ENCODE peak calls at places on chromosome 22, in seven cellular contexts. B is IMR-90; J is aorta; C is OCI-LY7; U is A549; Q is CD8-positive, alpha-beta memory T cell; T is body of pancreas. D is an unnamed sample. For H3K4me1, the result is how much of the 10 kb centered on the place peaks cover.

GRCh38 chr22:45322873-45323525 is 13.3 kb downstream of the FAM118A start:
- DNase-seq in B (no peak), J (no peak), C (no peak), U (no peak), Q (no peak), T (no peak), D (no peak)

GRCh38 chr22:21866821-21867527 is 471 bp downstream of the MAPK1 start:
- DNase-seq in B (no peak), J (peak), C (peak), U (peak), Q (peak), T (peak), D (no peak)

GRCh38 chr22:29359469-29359868 is 28.9 kb downstream of the AP1B1 start:
- DNase-seq in B (peak), J (no peak), C (peak), U (peak), Q (no peak), T (peak), D (no peak)

GRCh38 chr22:36405671-36406070 is 17.9 kb upstream of the MYH9 start:
- DNase-seq in B (no peak), J (no peak), C (peak), U (no peak), Q (peak), T (no peak), D (peak)

GRCh38 chr22:44578516-44579230 is 80.6 kb upstream of the RTL6 start:
- DNase-seq in B (no peak), J (peak), C (no peak), U (no peak), Q (no peak), T (no peak), D (no peak)

GRCh38 chr22:37154925-37155712 is 5.4 kb upstream of the IL2RB start:
- DNase-seq in B (no peak), J (no peak), C (no peak), U (no peak), Q (no peak), T (no peak), D (no peak)

GRCh38 chr22:37981282-37982011 is 2.9 kb downstream of the SOX10 start:
- DNase-seq in B (no peak), J (no peak), C (no peak), U (no peak), Q (no peak), T (no peak), D (no peak)

GRCh38 chr22:38141574-38141973 is 31.1 kb upstream of the BAIAP2L2 start:
- DNase-seq in B (no peak), J (peak), C (no peak), U (no peak), Q (no peak), T (no peak), D (no peak)

GRCh38 chr22:23045461-23045860 is 24.9 kb upstream of the GNAZ start:
- DNase-seq in B (no peak), J (no peak), C (no peak), U (no peak), Q (no peak), T (no peak), D (no peak)

GRCh38 chr22:27815826-27816530 is 14.4 kb upstream of the MN1 start:
- DNase-seq in B (no peak), J (no peak), C (no peak), U (no peak), Q (no peak), T (no peak), D (no peak)

GRCh38 chr22:41687901-41688364 is 734 bp downstream of the SNU13 start:
- DNase-seq in B (peak), J (no peak), C (peak), U (peak), Q (peak), T (peak), D (no peak)

GRCh38 chr22:32617271-32617670 is 142.7 kb downstream of the FBXO7 start:
- DNase-seq in B (peak), J (no peak), C (no peak), U (no peak), Q (no peak), T (no peak), D (no peak)

GRCh38 chr22:40006641-40007040 is 11.9 kb downstream of the FAM83F start:
- DNase-seq in B (no peak), J (peak), C (no peak), U (no peak), Q (no peak), T (no peak), D (no peak)

GRCh38 chr22:48192920-48193319 is 1430.5 kb downstream of the TBC1D22A start:
- DNase-seq in B (no peak), J (no peak), C (peak), U (no peak), Q (no peak), T (no peak), D (no peak)

GRCh38 chr22:32518848-32519247 is 44.2 kb downstream of the FBXO7 start:
- DNase-seq in B (no peak), J (no peak), C (peak), U (peak), Q (no peak), T (no peak), D (peak)

DNA sequence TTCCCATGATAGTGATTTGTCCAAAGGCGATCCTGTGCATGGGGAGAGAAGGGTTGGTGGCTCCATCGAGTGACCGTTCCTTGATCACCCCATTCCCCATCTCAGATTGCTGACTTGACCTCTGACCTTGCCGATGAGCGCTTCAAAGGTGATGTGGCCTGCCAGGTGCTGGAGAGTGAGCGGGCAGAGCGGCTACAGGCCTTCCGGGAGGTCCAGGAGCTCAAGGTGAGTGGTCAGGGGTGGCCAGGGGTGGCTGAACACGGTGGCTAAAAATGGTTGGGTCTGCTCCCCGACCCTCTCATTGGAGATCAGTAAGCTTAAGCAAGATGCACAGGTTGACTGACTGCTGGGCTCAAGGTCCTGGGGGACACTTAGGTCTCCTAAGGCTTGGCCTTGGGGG is 148.7 kb downstream of the MYO18B start:
- DNase-seq in B (no peak), J (no peak), C (no peak), U (no peak), Q (no peak), T (no peak), D (no peak)
- H3K4me1 ChIP-seq in B (under half), J (under half), C (under half), U (under half), Q (under half), T (under half), D (under half)

DNA sequence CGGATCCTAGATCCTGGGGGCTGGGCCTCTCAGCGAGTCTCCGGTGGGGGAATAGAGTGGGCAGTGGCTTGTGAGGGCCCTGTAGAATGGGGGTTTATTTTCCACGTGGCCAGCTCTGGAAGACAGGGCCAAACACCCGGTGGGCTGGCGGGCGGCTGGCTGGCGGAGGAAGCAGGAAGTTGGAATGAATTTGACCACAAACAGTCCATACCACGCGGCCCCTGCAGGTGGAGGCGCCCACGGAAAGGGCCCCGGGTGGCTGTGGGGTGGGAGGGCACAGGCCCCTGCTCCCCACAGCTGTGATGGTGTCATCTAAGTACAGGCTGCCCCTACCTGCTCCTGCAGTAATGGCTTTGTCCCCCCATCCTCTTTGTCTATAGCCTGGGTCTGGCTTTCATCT is 15.1 kb downstream of the MCAT start:
- DNase-seq in B (no peak), J (no peak), C (peak), U (no peak), Q (no peak), T (no peak), D (no peak)
- H3K27ac ChIP-seq in B (no peak), J (no peak), C (peak), U (no peak), Q (no peak), T (no peak), D (no peak)

GRCh38 chr22:50186789-50187523 is 1.2 kb downstream of the TRABD start:
- DNase-seq in B (peak), J (no peak), C (peak), U (no peak), Q (peak), T (peak), D (peak)
- H3K4me1 ChIP-seq in B (under half), J (under half), C (half or more), U (under half), Q (under half), T (half or more), D (half or more)

DNA sequence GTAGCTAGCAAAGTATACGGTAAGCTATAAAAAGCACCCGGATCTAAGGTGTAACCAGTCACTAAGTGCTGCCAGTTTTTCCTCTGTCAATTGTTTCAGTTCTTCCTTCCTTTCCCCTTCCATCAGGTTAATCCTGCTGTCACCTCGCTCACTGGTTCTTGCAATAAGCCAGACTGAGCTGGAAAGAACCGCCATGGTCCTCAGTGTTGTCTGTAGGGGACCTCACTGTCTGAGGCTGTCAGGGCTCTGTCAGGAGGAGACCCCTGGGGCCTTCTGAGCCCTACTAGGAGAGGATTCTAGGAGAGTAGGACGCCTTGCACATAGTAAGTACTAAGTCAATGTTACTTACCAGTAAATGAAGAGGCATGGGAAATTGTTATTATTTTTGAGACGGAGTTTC is 1.4 kb upstream of the TBC1D22A start:
- DNase-seq in B (no peak), J (no peak), C (no peak), U (no peak), Q (no peak), T (no peak), D (no peak)
- H3K27ac ChIP-seq in B (no peak), J (no peak), C (peak), U (no peak), Q (no peak), T (no peak), D (peak)

DNA sequence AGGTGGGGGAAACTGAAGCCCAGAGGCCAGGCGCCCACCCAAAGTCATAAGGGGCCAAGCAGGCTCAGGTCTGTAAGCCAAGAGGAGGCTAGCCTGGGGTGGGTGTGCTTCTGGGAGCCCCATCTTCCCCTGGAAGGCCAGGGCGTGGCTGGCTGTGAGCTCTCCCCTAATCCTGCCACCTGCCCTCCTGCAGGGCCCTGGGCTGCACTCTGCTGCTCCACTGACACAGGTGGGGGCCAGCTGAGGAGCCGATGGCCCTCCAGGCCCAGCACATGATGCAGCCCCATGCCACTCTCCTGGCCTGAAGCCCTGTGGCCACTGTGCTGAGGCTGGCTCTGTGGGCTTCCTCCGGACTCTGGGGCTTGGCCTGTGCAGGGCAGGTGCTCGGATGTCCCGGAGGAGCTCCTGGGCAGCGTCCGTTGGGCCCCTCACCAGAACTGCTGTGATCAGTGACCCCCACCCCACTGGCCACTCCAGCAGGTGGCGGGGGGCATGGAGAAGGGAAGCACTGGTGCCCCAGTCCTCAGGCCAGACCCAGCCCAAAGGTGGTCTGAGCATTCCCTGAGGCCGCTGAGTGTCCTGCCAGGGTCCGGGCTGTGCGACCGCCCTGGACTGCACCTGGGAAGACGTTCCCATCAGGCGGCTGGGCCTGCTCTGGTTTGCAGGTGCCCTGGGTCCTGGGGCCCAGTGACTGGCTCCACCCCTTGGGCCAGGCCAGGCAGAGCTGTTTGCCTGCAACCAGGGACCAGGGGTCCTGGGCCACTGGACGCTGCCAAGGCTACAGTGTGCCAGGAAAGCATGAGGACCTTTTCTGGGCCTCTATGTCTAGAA is 8.5 kb downstream of the PIM3 start:
- DNase-seq in B (no peak), J (peak), C (no peak), U (no peak), Q (no peak), T (peak), D (no peak)
- H3K4me1 ChIP-seq in B (under half), J (under half), C (under half), U (under half), Q (under half), T (half or more), D (half or more)

D was measured in CD4-positive, CD25-positive, alpha-beta regulatory T cell.